ENCODE peak calls at places on chromosomes 7 and 10, in eight cellular contexts. H is CD4-positive, alpha-beta T cell; T is H9; I is AG04450; Q is mesothelial cell of epicardium; U is cardiac fibroblast; X is DND-41; C is cardiac muscle cell. J is an unnamed sample.

GRCh38 chr7:33243319-33243881 is 114.0 kb downstream of the BBS9 start:
- DNase-seq in Q (no peak), I (peak), H (no peak), C (peak), X (no peak), T (no peak), U (peak), J (no peak)

GRCh38 chr7:17523813-17524741 is 225.6 kb downstream of the AHR start:
- DNase-seq in Q (no peak), U (peak), X (peak), C (no peak), T (no peak), I (no peak), H (no peak), J (no peak)

GRCh38 chr7:129385116-129385515 is 49.1 kb upstream of the STRIP2 start:
- DNase-seq in X (no peak), U (no peak), C (no peak), Q (no peak), I (no peak), H (no peak), T (no peak), J (no peak)

GRCh38 chr10:60573342-60573741 is 183.7 kb upstream of the ANK3 start:
- DNase-seq in I (no peak), Q (no peak), H (no peak), T (no peak), C (peak), X (no peak), U (peak), J (no peak)

GRCh38 chr10:70564901-70565351 is 37.6 kb downstream of the PRF1 start:
- DNase-seq in I (no peak), X (no peak), H (peak), T (no peak), U (no peak), Q (no peak), C (no peak), J (no peak)

GRCh38 chr10:12720217-12720981 is 281.1 kb downstream of the CCDC3 start:
- DNase-seq in T (no peak), U (peak), I (peak), H (no peak), Q (no peak), X (no peak), C (no peak), J (no peak)

GRCh38 chr7:27080844-27081423 is 14.9 kb downstream of the HOXA1 start:
- DNase-seq in T (no peak), C (peak), I (no peak), X (no peak), Q (no peak), H (no peak), U (no peak), J (no peak)

GRCh38 chr7:42197391-42197790 is 39.6 kb downstream of the GLI3 start:
- DNase-seq in T (no peak), X (no peak), U (peak), H (no peak), C (no peak), Q (no peak), I (no peak), J (no peak)

GRCh38 chr10:663844-664243 is 25.6 kb downstream of the DIP2C start:
- DNase-seq in T (no peak), H (no peak), U (no peak), X (no peak), I (no peak), C (no peak), Q (no peak), J (no peak)

GRCh38 chr7:138176060-138176459 is 99.8 kb downstream of the AKR1D1 start:
- DNase-seq in I (no peak), H (no peak), X (no peak), U (no peak), C (no peak), T (no peak), Q (no peak), J (no peak)

GRCh38 chr10:59376817-59377340 is 14.5 kb upstream of the FAM13C start:
- DNase-seq in Q (no peak), X (no peak), T (no peak), U (peak), I (no peak), C (no peak), H (no peak), J (no peak)

GRCh38 chr10:5585517-5586222 is 60.9 kb downstream of the CALML3 start:
- DNase-seq in I (no peak), Q (no peak), X (no peak), U (no peak), C (peak), T (no peak), H (no peak), J (no peak)

GRCh38 chr10:19921300-19922140 is 105.3 kb downstream of the PLXDC2 start:
- DNase-seq in C (no peak), I (no peak), Q (no peak), T (no peak), U (peak), X (no peak), H (no peak), J (no peak)

GRCh38 chr10:104268691-104269645 is at the start of gene GSTO2:
- DNase-seq in T (peak), C (peak), U (peak), H (peak), I (peak), Q (peak), X (peak), J (peak)

GRCh38 chr7:9698375-9698774 is 1265.0 kb downstream of the NXPH1 start:
- DNase-seq in T (no peak), Q (no peak), X (no peak), C (no peak), H (no peak), I (no peak), U (no peak), J (no peak)

GRCh38 chr7:112938895-112939588 is 147.6 kb downstream of the GPR85 start:
- DNase-seq in U (peak), H (no peak), C (peak), Q (peak), I (no peak), X (peak), T (peak), J (peak)

GRCh38 chr10:77560471-77560870 is 77.1 kb downstream of the KCNMA1 start:
- DNase-seq in U (no peak), I (no peak), X (no peak), H (no peak), C (peak), Q (no peak), T (no peak), J (no peak)

GRCh38 chr10:101323495-101323894 is 30.5 kb upstream of the BTRC start:
- DNase-seq in H (no peak), Q (no peak), T (peak), X (no peak), U (no peak), I (no peak), C (peak), J (no peak)

GRCh38 chr10:61903184-61903990 is 1.9 kb downstream of the ARID5B start:
- DNase-seq in Q (no peak), C (peak), U (peak), I (no peak), T (peak), X (peak), H (peak), J (peak)

GRCh38 chr7:157021071-157021891 is 10.8 kb upstream of the MNX1 start:
- DNase-seq in U (no peak), H (no peak), C (no peak), Q (no peak), T (peak), I (no peak), X (no peak), J (no peak)

GRCh38 chr7:106099539-106099938 is 12.6 kb downstream of the SYPL1 start:
- DNase-seq in U (no peak), Q (no peak), C (no peak), X (no peak), I (no peak), T (no peak), H (no peak), J (no peak)

GRCh38 chr10:20156511-20156910 is 340.3 kb downstream of the PLXDC2 start:
- DNase-seq in H (no peak), I (no peak), T (no peak), Q (no peak), C (no peak), U (no peak), X (no peak), J (no peak)

GRCh38 chr7:51311166-51311565 is 5.4 kb downstream of the COBL start:
- DNase-seq in I (no peak), X (no peak), T (no peak), C (no peak), Q (no peak), U (no peak), H (no peak), J (no peak)

GRCh38 chr10:27223964-27224363 is 16.6 kb downstream of the ACBD5 start:
- DNase-seq in U (peak), H (peak), T (peak), C (peak), X (peak), I (no peak), Q (no peak), J (no peak)

GRCh38 chr7:47659664-47660462 is 78.0 kb upstream of the TNS3 start:
- DNase-seq in H (no peak), T (no peak), X (no peak), C (no peak), U (no peak), I (no peak), Q (no peak), J (no peak)

GRCh38 chr10:77518910-77519274 is 118.7 kb downstream of the KCNMA1 start:
- DNase-seq in C (no peak), T (no peak), H (no peak), I (no peak), U (no peak), Q (no peak), X (no peak), J (no peak)

GRCh38 chr7:27329917-27330316 is 87.3 kb downstream of the EVX1 start:
- DNase-seq in Q (no peak), T (no peak), C (no peak), X (no peak), I (no peak), H (no peak), U (no peak), J (no peak)

GRCh38 chr10:123614888-123615287 is 51.3 kb upstream of the GPR26 start:
- DNase-seq in Q (peak), T (peak), I (no peak), H (peak), C (peak), X (peak), U (peak), J (peak)

GRCh38 chr7:93327006-93327633 is 95.0 kb downstream of the VPS50 start:
- DNase-seq in T (no peak), U (peak), Q (no peak), C (no peak), I (peak), H (no peak), X (no peak), J (no peak)

GRCh38 chr10:78405231-78405630 is 371.6 kb downstream of the RPS24 start:
- DNase-seq in T (no peak), X (no peak), C (no peak), I (no peak), U (no peak), Q (no peak), H (no peak), J (no peak)

GRCh38 chr7:41755100-41755499 is 52.2 kb upstream of the INHBA start:
- DNase-seq in X (no peak), I (no peak), T (no peak), Q (no peak), H (no peak), C (no peak), U (no peak), J (no peak)

GRCh38 chr10:59885430-59886134 is 20.8 kb downstream of the CCDC6 start:
- DNase-seq in T (no peak), C (no peak), I (no peak), U (no peak), X (no peak), H (no peak), Q (no peak), J (no peak)

GRCh38 chr7:123367508-123368122 is 166.8 kb downstream of the IQUB start:
- DNase-seq in T (no peak), X (peak), U (peak), H (no peak), I (no peak), Q (no peak), C (peak), J (no peak)

DNA sequence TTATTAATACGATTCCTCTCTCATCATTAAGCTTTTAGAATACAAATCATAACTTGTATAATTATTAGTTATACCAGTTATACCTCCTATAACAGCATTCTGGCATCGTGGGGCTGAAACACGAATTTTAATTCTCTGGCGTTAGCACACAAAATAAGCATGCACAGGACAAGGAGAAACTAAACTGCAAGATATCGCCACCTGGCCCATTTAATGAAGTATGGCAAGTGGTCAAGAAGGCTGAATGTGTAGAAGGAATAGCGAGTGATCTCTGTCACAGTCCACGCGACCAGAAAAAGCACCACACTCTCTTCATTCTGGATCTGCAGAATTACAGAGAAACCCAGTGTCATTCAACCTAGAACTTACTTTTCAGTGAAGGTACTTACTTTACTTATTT is 18.1 kb downstream of the HACD1 start:
- DNase-seq in I (peak), Q (no peak), C (peak), H (no peak), X (no peak), U (peak), T (no peak), J (no peak)
- TF ChIP-seq CTCF in I (peak), Q (no peak), C (peak), H (no peak), X (peak), U (peak), T (peak), J (peak)

GRCh38 chr7:66950311-66950710 is 29.3 kb downstream of the TMEM248 start:
- DNase-seq in I (no peak), X (no peak), C (no peak), H (no peak), T (no peak), U (no peak), Q (no peak), J (no peak)

GRCh38 chr7:66950763-66951162 is 29.7 kb downstream of the TMEM248 start:
- DNase-seq in X (no peak), U (peak), C (no peak), T (no peak), H (no peak), Q (no peak), I (no peak), J (no peak)

GRCh38 chr7:66952343-66953043 is 31.5 kb downstream of the TMEM248 start:
- DNase-seq in X (no peak), I (no peak), Q (no peak), C (no peak), T (no peak), U (peak), H (no peak), J (no peak)

GRCh38 chr7:66946545-66946944 is 25.5 kb downstream of the TMEM248 start:
- DNase-seq in X (no peak), U (no peak), C (no peak), H (no peak), T (no peak), I (no peak), Q (no peak), J (no peak)

DNA sequence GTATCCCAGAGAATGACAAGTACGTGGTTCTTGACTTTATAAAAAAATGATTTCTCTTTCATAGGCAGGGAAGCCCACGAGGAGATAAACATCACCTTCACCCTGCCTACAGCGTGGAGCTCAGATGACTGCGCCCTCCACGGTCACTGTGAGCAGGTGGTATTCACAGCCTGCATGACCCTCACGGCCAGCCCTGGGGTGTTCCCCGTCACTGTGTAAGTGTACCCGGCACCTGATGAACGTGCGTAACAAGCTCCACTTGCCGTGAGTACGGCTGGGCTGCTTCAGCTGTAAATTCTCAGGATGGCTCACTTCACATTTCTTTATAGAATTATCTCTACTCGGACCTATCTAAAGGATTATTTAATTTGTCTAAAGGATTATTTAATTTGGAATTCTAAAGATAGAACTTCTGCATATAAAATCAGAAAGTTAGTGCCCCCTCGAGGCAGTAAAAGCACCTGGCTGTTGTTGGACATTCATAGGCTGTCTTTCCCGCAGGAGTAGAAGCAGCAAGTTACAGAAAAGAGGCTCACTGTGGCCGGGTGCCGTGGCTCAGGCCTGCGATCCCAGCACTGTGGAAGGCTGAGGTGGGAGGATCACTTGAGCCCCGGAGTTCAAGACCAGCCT is 27.6 kb downstream of the TMEM248 start:
- DNase-seq in U (no peak), Q (no peak), X (no peak), I (no peak), T (no peak), H (no peak), C (no peak), J (no peak)
- TF ChIP-seq CTCF in U (no peak), Q (no peak), X (no peak), I (no peak), T (no peak), H (no peak), C (no peak), J (no peak)

GRCh38 chr10:31467791-31468535 is 148.9 kb downstream of the ZEB1 start:
- DNase-seq in T (peak), I (no peak), C (no peak), U (peak), H (no peak), X (no peak), Q (no peak), J (no peak)
- TF ChIP-seq CTCF in T (peak), I (peak), C (peak), U (peak), H (no peak), X (peak), Q (peak), J (no peak)

GRCh38 chr7:15921576-15921975 is 235.1 kb upstream of the MEOX2 start:
- DNase-seq in X (no peak), U (peak), T (no peak), H (no peak), Q (no peak), C (no peak), I (no peak), J (no peak)
- TF ChIP-seq CTCF in X (no peak), U (peak), T (no peak), H (no peak), Q (no peak), C (no peak), I (no peak), J (no peak)

DNA sequence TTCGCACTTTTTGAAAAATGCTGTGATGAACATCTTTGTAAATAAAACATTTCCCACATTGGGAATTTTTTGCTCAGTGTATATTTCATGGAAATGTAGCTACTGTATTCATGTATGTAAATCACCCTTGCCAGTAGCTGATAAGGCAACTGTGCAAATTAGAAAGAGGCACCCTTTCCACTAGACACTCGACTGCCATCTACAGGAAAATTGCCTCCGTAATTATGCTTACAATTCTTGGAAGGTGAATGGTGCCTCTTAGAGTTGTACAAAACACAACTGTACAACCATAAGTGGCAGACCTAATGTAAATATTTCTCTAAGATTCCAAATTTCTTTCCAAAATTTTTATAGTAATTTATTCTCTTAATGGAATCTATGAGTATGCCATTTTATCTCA is 491.7 kb downstream of the CCSER2 start:
- DNase-seq in T (no peak), Q (no peak), H (no peak), U (no peak), X (no peak), I (no peak), C (no peak), J (no peak)
- TF ChIP-seq CTCF in T (no peak), Q (no peak), H (no peak), U (no peak), X (peak), I (no peak), C (no peak), J (no peak)

GRCh38 chr10:48607356-48608278 is 2.7 kb upstream of the ARHGAP22 start:
- DNase-seq in U (peak), I (no peak), T (no peak), C (no peak), X (no peak), Q (no peak), H (no peak), J (no peak)

GRCh38 chr10:48606530-48607355 is 1.9 kb upstream of the ARHGAP22 start:
- DNase-seq in I (peak), Q (no peak), T (no peak), H (no peak), C (no peak), U (peak), X (no peak), J (no peak)

GRCh38 chr10:48608926-48609325 is 4.1 kb upstream of the ARHGAP22 start:
- DNase-seq in X (no peak), Q (no peak), I (no peak), H (no peak), T (no peak), C (no peak), U (peak), J (no peak)

GRCh38 chr10:48609441-48609840 is 4.6 kb upstream of the ARHGAP22 start:
- DNase-seq in I (no peak), T (no peak), U (no peak), C (no peak), H (no peak), X (no peak), Q (no peak), J (no peak)

DNA sequence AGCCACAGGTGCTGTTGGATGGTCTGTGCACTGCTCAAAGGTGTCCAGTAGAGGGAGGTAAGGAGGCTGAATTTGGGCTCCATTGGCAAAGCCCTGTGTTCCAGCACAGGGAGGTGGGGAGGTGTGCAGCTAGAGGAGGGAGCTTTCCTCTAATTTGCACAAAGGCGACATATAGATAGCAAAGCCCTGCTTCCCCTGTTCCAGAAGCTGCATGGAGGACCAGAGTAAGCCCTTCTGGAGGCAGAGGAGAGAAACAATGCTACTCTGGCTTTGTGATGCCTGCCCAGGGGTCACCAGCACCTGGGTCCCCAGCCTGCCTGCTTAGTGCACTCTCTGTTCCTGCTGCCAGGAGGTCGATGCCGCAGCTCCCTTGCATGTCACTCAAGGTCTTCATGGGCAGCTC is 3.4 kb upstream of the ARHGAP22 start:
- DNase-seq in U (peak), I (no peak), Q (no peak), T (peak), H (no peak), C (peak), X (peak), J (no peak)
- TF ChIP-seq CTCF in U (peak), I (peak), Q (peak), T (peak), H (peak), C (peak), X (peak), J (peak)

DNA sequence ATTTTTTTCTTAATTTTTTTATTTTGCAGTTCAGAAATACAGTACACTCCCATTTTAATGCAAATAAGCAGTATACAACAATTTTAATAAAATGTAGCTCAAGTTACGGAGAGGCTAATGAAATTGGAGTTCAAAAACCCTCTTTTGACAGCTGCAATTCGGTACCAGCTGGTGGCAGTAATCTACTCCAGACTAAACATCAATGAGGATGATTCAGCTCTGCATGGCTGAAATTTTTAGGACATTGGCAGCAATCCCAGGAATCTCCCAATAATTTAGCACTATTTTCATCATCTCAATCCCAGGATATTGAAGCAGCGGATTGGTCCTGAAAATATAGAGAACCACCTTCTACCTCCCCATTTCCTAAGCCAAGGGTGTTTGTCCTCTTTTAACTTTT is 278.8 kb downstream of the CACNA2D1 start:
- DNase-seq in Q (no peak), H (no peak), X (no peak), C (no peak), I (peak), T (no peak), U (peak), J (no peak)
- TF ChIP-seq CTCF in Q (no peak), H (no peak), X (no peak), C (peak), I (peak), T (peak), U (peak), J (no peak)